ENCODE peak calls at places on chromosomes 12 and 14, in four cellular contexts. One of them, this sample, is unnamed.

GRCh38 chr14:83196235-83196634 is 1662.6 kb upstream of the SEL1L start:
- DNase-seq in IMR-90: peak; percentile 47
- DNase-seq in mesendoderm: no peak
- DNase-seq in H1: no peak
- DNase-seq in this sample: no peak

GRCh38 chr12:6533653-6534157 is 612 bp upstream of the GAPDH start:
- DNase-seq in IMR-90: peak; percentile 84
- DNase-seq in H1: no peak
- DNase-seq in mesendoderm: peak; percentile 97
- DNase-seq in this sample: peak; percentile 94

GRCh38 chr14:47102472-47102871 is 450.9 kb upstream of the RPL10L start:
- DNase-seq in IMR-90: no peak
- DNase-seq in H1: no peak
- DNase-seq in mesendoderm: peak; percentile 22
- DNase-seq in this sample: peak; percentile 33

GRCh38 chr12:114668151-114668891 is 15.7 kb downstream of the TBX3 start:
- DNase-seq in IMR-90: peak; percentile 84
- DNase-seq in mesendoderm: peak; percentile 97
- DNase-seq in H1: peak; percentile 70
- DNase-seq in this sample: peak; percentile 95

GRCh38 chr14:39374846-39375245 is 57.4 kb downstream of the FBXO33 start:
- DNase-seq in mesendoderm: no peak
- DNase-seq in IMR-90: peak; percentile 74
- DNase-seq in H1: no peak
- DNase-seq in this sample: no peak

GRCh38 chr14:67370830-67371229 is 10.7 kb downstream of the EIF2S1 start:
- DNase-seq in H1: no peak
- DNase-seq in mesendoderm: no peak
- DNase-seq in IMR-90: peak; percentile 26
- DNase-seq in this sample: no peak

GRCh38 chr12:125100551-125101434 is 35.6 kb downstream of the AACS start:
- DNase-seq in IMR-90: no peak
- DNase-seq in mesendoderm: peak; percentile 51
- DNase-seq in H1: no peak
- DNase-seq in this sample: no peak

GRCh38 chr14:51448831-51449665 is 202.7 kb upstream of the FRMD6 start:
- DNase-seq in H1: no peak
- DNase-seq in mesendoderm: no peak
- DNase-seq in IMR-90: peak; percentile 98
- DNase-seq in this sample: no peak

GRCh38 chr12:89370411-89370810 is 18.1 kb upstream of the DUSP6 start:
- DNase-seq in mesendoderm: no peak
- DNase-seq in H1: no peak
- DNase-seq in IMR-90: no peak
- DNase-seq in this sample: no peak

GRCh38 chr12:22702690-22703089 is 77.7 kb downstream of the ETNK1 start:
- DNase-seq in H1: no peak
- DNase-seq in mesendoderm: no peak
- DNase-seq in IMR-90: no peak
- DNase-seq in this sample: no peak

GRCh38 chr12:43131304-43131703 is 420.7 kb downstream of the ADAMTS20 start:
- DNase-seq in IMR-90: no peak
- DNase-seq in H1: no peak
- DNase-seq in mesendoderm: peak; percentile 69
- DNase-seq in this sample: no peak

GRCh38 chr14:22225526-22226133 is 363.4 kb downstream of the DAD1 start:
- DNase-seq in mesendoderm: no peak
- DNase-seq in H1: no peak
- DNase-seq in IMR-90: peak; percentile 74
- DNase-seq in this sample: no peak

GRCh38 chr12:66947119-66947518 is 268.2 kb upstream of the GRIP1 start:
- DNase-seq in mesendoderm: peak; percentile 46
- DNase-seq in H1: no peak
- DNase-seq in IMR-90: no peak
- DNase-seq in this sample: no peak

GRCh38 chr14:77682158-77682553 is 25.7 kb downstream of the ALKBH1 start:
- DNase-seq in IMR-90: peak; percentile 65
- DNase-seq in mesendoderm: no peak
- DNase-seq in H1: no peak
- DNase-seq in this sample: no peak

GRCh38 chr12:11461433-11461832 is 66.1 kb upstream of the PRB2 start:
- DNase-seq in H1: no peak
- DNase-seq in mesendoderm: peak; percentile 5
- DNase-seq in IMR-90: no peak
- DNase-seq in this sample: peak; percentile 51
- H3K56ac ChIP-seq in H1: no peak overlapping the region
- H3K56ac ChIP-seq in mesendoderm: peak overlapping the region; percentile 17
- H3K56ac ChIP-seq in IMR-90: no peak overlapping the region
- H3K56ac ChIP-seq in this sample: no peak overlapping the region

DNA sequence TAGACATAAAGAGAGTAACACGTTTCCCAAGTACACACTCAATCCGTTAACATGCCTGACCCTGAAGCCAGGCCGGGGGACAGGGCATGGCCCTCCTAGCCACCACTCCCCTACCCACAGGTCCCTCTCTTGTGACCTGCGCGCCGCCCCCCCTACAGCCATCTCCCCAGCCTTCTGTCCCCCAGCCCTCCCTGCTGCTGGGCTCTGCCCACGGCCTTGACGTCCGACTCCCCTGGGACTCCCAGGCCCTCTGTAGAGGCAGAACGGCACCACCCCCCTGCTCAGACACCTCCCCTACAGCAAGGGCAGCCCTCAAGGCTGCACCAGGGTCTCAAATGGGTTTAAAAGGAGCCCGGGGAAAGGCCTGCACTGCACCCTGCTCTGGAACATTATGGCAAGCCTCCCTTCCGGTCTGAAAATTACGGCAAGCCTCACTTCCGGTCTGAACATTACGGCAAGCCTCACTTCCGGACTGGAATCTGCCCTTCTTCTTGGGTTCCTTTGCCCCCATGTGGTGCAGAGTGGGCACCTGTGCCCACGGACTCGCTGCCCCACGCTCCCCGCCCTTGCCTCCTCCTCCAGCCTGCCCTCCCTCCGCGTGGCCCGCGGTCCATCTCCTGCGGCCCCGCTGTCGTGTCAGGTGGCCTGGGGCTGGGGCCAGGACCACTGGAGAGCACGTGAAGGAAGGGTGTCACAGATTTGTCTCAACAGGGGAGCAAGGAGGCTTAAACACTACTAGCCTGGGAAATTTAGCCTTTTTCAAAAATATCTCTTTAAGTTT is 77.6 kb downstream of the MOK start:
- DNase-seq in H1: no peak
- DNase-seq in mesendoderm: no peak
- DNase-seq in IMR-90: no peak
- DNase-seq in this sample: no peak
- H3K56ac ChIP-seq in H1: no peak overlapping the region
- H3K56ac ChIP-seq in mesendoderm: no peak overlapping the region
- H3K56ac ChIP-seq in IMR-90: no peak overlapping the region
- H3K56ac ChIP-seq in this sample: no peak overlapping the region

GRCh38 chr12:73867147-73867546 is 670.5 kb upstream of the ATXN7L3B start:
- DNase-seq in IMR-90: no peak
- DNase-seq in mesendoderm: no peak
- DNase-seq in H1: no peak
- DNase-seq in this sample: no peak
- H3K56ac ChIP-seq in IMR-90: no peak overlapping the region
- H3K56ac ChIP-seq in mesendoderm: no peak overlapping the region
- H3K56ac ChIP-seq in H1: no peak overlapping the region
- H3K56ac ChIP-seq in this sample: no peak overlapping the region

GRCh38 chr12:79444089-79444488 is 246.7 kb downstream of the PAWR start:
- DNase-seq in H1: no peak
- DNase-seq in mesendoderm: no peak
- DNase-seq in IMR-90: peak; percentile 68
- DNase-seq in this sample: no peak

GRCh38 chr12:79438480-79439178 is 252.1 kb downstream of the PAWR start:
- DNase-seq in mesendoderm: no peak
- DNase-seq in IMR-90: peak; percentile 60
- DNase-seq in H1: no peak
- DNase-seq in this sample: no peak

GRCh38 chr12:79439179-79439825 is 251.5 kb downstream of the PAWR start:
- DNase-seq in H1: no peak
- DNase-seq in mesendoderm: no peak
- DNase-seq in IMR-90: no peak
- DNase-seq in this sample: no peak

GRCh38 chr12:79435742-79436141 is 255.0 kb downstream of the PAWR start:
- DNase-seq in mesendoderm: no peak
- DNase-seq in IMR-90: no peak
- DNase-seq in H1: no peak
- DNase-seq in this sample: no peak

GRCh38 chr12:79441534-79441933 is 249.2 kb downstream of the PAWR start:
- DNase-seq in IMR-90: no peak
- DNase-seq in mesendoderm: peak; percentile 51
- DNase-seq in H1: no peak
- DNase-seq in this sample: no peak
- H3K56ac ChIP-seq in IMR-90: no peak overlapping the region
- H3K56ac ChIP-seq in mesendoderm: no peak overlapping the region
- H3K56ac ChIP-seq in H1: no peak overlapping the region
- H3K56ac ChIP-seq in this sample: no peak overlapping the region

GRCh38 chr12:82685721-82686222 is 934 bp upstream of the TMTC2 start:
- DNase-seq in IMR-90: peak; percentile 86
- DNase-seq in mesendoderm: peak; percentile 97
- DNase-seq in H1: peak; percentile 72
- DNase-seq in this sample: peak; percentile 97
- H3K56ac ChIP-seq in IMR-90: no peak overlapping the region
- H3K56ac ChIP-seq in mesendoderm: peak overlapping the region; percentile 92
- H3K56ac ChIP-seq in H1: no peak overlapping the region
- H3K56ac ChIP-seq in this sample: no peak overlapping the region

GRCh38 chr12:131530427-131530826 is 180.5 kb upstream of the SFSWAP start:
- DNase-seq in IMR-90: no peak
- DNase-seq in mesendoderm: no peak
- DNase-seq in H1: no peak
- DNase-seq in this sample: no peak

GRCh38 chr12:131529196-131530040 is 181.5 kb upstream of the SFSWAP start:
- DNase-seq in IMR-90: no peak
- DNase-seq in H1: no peak
- DNase-seq in mesendoderm: no peak
- DNase-seq in this sample: no peak

GRCh38 chr12:131527736-131528135 is 183.2 kb upstream of the SFSWAP start:
- DNase-seq in H1: no peak
- DNase-seq in IMR-90: no peak
- DNase-seq in mesendoderm: no peak
- DNase-seq in this sample: no peak

GRCh38 chr12:131528144-131528543 is 182.7 kb upstream of the SFSWAP start:
- DNase-seq in IMR-90: no peak
- DNase-seq in mesendoderm: no peak
- DNase-seq in H1: no peak
- DNase-seq in this sample: no peak

DNA sequence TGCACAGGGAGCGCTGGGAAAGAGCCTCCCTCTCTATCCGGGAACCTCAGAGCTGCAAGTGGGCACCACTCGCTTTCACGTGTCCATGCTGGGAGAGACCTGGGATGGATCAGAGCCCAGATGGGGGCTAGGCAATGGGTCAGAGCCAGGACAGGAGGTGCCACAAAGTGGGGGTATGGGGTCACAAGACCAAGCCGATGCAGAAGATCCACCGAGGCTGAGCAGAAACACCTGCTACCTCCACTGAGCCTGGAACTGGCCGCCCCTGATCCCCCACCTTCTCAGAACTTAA is 180.9 kb upstream of the SFSWAP start:
- DNase-seq in mesendoderm: no peak
- DNase-seq in IMR-90: no peak
- DNase-seq in H1: no peak
- DNase-seq in this sample: no peak
- H3K56ac ChIP-seq in mesendoderm: no peak overlapping the region
- H3K56ac ChIP-seq in IMR-90: no peak overlapping the region
- H3K56ac ChIP-seq in H1: no peak overlapping the region
- H3K56ac ChIP-seq in this sample: no peak overlapping the region

GRCh38 chr12:51189790-51190355 is 16.9 kb upstream of the TFCP2 start:
- DNase-seq in mesendoderm: no peak
- DNase-seq in IMR-90: no peak
- DNase-seq in H1: no peak
- DNase-seq in this sample: no peak

GRCh38 chr12:51185171-51185717 is 12.3 kb upstream of the TFCP2 start:
- DNase-seq in H1: no peak
- DNase-seq in IMR-90: no peak
- DNase-seq in mesendoderm: no peak
- DNase-seq in this sample: no peak

GRCh38 chr12:51186465-51186864 is 13.5 kb upstream of the TFCP2 start:
- DNase-seq in H1: no peak
- DNase-seq in IMR-90: no peak
- DNase-seq in mesendoderm: no peak
- DNase-seq in this sample: no peak

GRCh38 chr12:51188359-51189051 is 15.6 kb upstream of the TFCP2 start:
- DNase-seq in IMR-90: no peak
- DNase-seq in H1: no peak
- DNase-seq in mesendoderm: no peak
- DNase-seq in this sample: no peak

DNA sequence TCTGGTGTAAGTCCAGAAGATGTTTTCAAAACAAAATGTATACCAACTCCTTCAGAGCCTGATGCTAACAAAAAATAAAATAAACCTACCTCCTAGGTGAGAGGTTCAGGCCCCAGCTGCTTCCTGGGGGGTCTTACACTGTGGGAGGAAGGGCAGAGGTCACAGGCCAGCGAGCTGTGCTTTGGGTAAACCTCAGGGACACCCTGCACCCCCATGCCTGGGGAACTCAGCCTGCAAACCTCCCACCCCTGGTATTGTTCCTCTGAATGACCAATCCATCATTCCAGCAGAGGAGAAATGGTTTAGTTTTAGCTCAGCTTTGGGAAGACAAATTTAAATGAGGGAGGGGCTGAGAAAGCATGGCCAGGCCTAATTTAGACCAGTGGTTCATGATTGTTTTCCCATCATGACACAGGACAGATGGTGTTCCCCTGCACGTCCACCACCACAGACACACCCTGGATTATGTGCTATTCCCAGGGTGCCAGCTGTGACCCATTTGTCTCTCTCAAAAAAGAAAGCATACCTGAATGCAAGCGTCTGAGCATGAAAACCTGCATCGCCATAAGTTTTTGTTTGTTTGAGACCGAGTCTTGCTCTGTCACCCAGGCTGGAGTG is 14.5 kb upstream of the TFCP2 start:
- DNase-seq in mesendoderm: no peak
- DNase-seq in IMR-90: no peak
- DNase-seq in H1: no peak
- DNase-seq in this sample: no peak
- H3K56ac ChIP-seq in mesendoderm: no peak overlapping the region
- H3K56ac ChIP-seq in IMR-90: no peak overlapping the region
- H3K56ac ChIP-seq in H1: no peak overlapping the region
- H3K56ac ChIP-seq in this sample: no peak overlapping the region

DNA sequence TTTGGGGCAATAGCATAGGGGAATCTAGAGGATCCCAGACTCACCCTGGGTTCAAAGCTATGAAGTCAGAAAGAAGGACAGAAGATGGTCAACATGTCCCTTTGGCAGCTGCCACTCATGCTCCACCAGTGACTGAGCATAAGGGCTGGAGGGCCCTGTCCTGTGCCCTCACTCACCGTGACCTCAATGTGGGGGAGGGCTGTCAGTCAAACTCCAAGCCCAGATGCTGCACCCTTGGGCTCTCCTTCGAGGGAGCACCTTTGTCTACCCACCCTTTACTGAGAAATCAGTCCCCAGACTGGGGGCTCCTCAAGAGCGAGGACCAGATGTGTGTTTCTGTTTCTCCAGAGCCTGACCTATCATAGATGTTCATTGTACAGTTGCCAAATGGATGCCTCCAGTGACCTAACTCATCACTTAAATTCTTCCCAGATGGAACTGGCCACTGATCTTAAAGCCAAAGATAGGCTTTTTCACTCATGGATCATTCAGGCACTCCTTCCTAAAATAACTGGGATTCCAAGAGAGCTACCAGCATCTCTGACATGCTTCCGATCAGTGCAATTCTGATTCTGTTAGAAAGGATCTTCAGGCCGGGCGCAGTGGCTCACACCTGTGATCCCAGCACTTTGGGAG is 27.2 kb upstream of the VSX2 start:
- DNase-seq in IMR-90: no peak
- DNase-seq in mesendoderm: no peak
- DNase-seq in H1: no peak
- DNase-seq in this sample: no peak
- H3K56ac ChIP-seq in IMR-90: no peak overlapping the region
- H3K56ac ChIP-seq in mesendoderm: no peak overlapping the region
- H3K56ac ChIP-seq in H1: no peak overlapping the region
- H3K56ac ChIP-seq in this sample: no peak overlapping the region

This sample was measured in H9.